ENCODE peak calls at places on chromosomes 2 and 18, in ten cellular contexts. N is NCI-H2171; D is GM23338; Z is T follicular helper cell; I is fibroblast of lung; Y is cardiac muscle cell; U is amniotic stem cell; M is stimulated activated CD4-positive, alpha-beta T cell treated with anti-CD3 and anti-CD28 coated beads, Interleukin-1b, Interleukin-23, amount 100 ng/mL, for 24 hours; O is COR-L47; S is NCI-H82. A is an unnamed sample.

GRCh38 chr2:208657468-208657867 is 250.9 kb downstream of the PTH2R start:
- DNase-seq in N (no peak), O (no peak), U (no peak), I (no peak), Z (no peak), M (no peak), Y (no peak), D (peak), S (peak), A (no peak)

GRCh38 chr2:16513626-16514025 is 152.0 kb downstream of the CYRIA start:
- DNase-seq in D (no peak), Z (no peak), N (no peak), Y (no peak), I (no peak), S (no peak), O (no peak), M (no peak), U (no peak), A (no peak)

GRCh38 chr18:77223653-77224052 is 26.0 kb upstream of the GALR1 start:
- DNase-seq in S (no peak), Z (no peak), O (no peak), Y (no peak), I (peak), D (no peak), U (no peak), M (no peak), N (no peak), A (no peak)

GRCh38 chr2:46177461-46178089 is 119.6 kb upstream of the EPAS1 start:
- DNase-seq in Y (no peak), U (no peak), D (no peak), O (no peak), I (peak), S (no peak), M (no peak), Z (no peak), N (no peak), A (no peak)

GRCh38 chr18:3585656-3586509 is 135.9 kb downstream of the TGIF1 start:
- DNase-seq in Y (peak), M (no peak), N (peak), U (peak), Z (peak), D (peak), I (peak), O (peak), S (peak), A (peak)

GRCh38 chr18:28150925-28151324 is 26.0 kb downstream of the CDH2 start:
- DNase-seq in I (no peak), D (no peak), U (no peak), N (no peak), O (no peak), S (no peak), Y (no peak), Z (no peak), M (no peak), A (no peak)

GRCh38 chr2:182186132-182186735 is 200.6 kb downstream of the PPP1R1C start:
- DNase-seq in M (no peak), U (peak), I (peak), N (peak), O (peak), Y (peak), S (peak), Z (no peak), D (peak), A (no peak)

GRCh38 chr2:135799738-135800137 is 37.2 kb downstream of the LCT start:
- DNase-seq in U (no peak), N (no peak), Z (no peak), O (no peak), S (no peak), I (no peak), Y (no peak), D (peak), M (no peak), A (no peak)

GRCh38 chr18:80189197-80189865 is 58.0 kb downstream of the PARD6G start:
- DNase-seq in O (no peak), M (no peak), D (no peak), N (no peak), U (no peak), Z (no peak), Y (no peak), S (no peak), I (no peak), A (no peak)

GRCh38 chr18:63783394-63783793 is 8.2 kb downstream of the SERPINB7 start:
- DNase-seq in D (peak), Z (no peak), S (peak), M (no peak), N (no peak), O (peak), I (no peak), Y (no peak), U (no peak), A (no peak)

GRCh38 chr2:9972621-9973445 is 21.3 kb downstream of the GRHL1 start:
- DNase-seq in S (no peak), M (no peak), Z (no peak), Y (no peak), O (no peak), N (no peak), U (no peak), D (peak), I (peak), A (no peak)

GRCh38 chr2:241869087-241869961 is at the start of gene RTP5:
- DNase-seq in D (no peak), S (no peak), I (no peak), Z (no peak), M (no peak), Y (no peak), N (no peak), U (no peak), O (no peak), A (peak)